ENCODE peak calls at places on chromosomes 2 and 18, in four cellular contexts. G is trophoblast cell, Q is fibroblast of lung, K is neuronal stem cell. S is an unnamed sample.

GRCh38 chr18:47689386-47689785 is 241.1 kb downstream of the SMAD2 start:
- DNase-seq in G (no peak), Q (no peak), K (no peak), S (no peak)

GRCh38 chr2:55761526-55761925 is 67.9 kb upstream of the PNPT1 start:
- DNase-seq in G (peak; percentile 20), Q (peak; percentile 55), K (no peak), S (no peak)

GRCh38 chr2:216245391-216245790 is 126.9 kb downstream of the MARCHF4 start:
- DNase-seq in G (no peak), Q (no peak), K (no peak), S (no peak)

GRCh38 chr18:26103579-26103978 is 13.2 kb upstream of the SS18 start:
- DNase-seq in G (peak; percentile 16), Q (no peak), K (no peak), S (peak; percentile 14)

GRCh38 chr2:38239452-38239851 is 137.6 kb downstream of the ATL2 start:
- DNase-seq in G (no peak), Q (peak; percentile 82), K (no peak), S (no peak)

GRCh38 chr2:159635006-159635746 is 18.8 kb upstream of the BAZ2B start:
- DNase-seq in G (peak; percentile 53), Q (peak; percentile 88), K (no peak), S (no peak)

GRCh38 chr18:6949800-6950586 is 167.6 kb downstream of the LAMA1 start:
- DNase-seq in G (no peak), Q (no peak), K (no peak), S (no peak)

GRCh38 chr2:184654945-184655344 is 56.6 kb downstream of the ZNF804A start:
- DNase-seq in G (no peak), Q (peak; percentile 59), K (no peak), S (no peak)

GRCh38 chr18:23228102-23229051 is 93.1 kb downstream of the CABLES1 start:
- DNase-seq in G (no peak), Q (peak; percentile 77), K (no peak), S (peak; percentile 95)

GRCh38 chr2:213232649-213233437 is 51.4 kb upstream of the SPAG16 start:
- DNase-seq in G (no peak), Q (peak; percentile 47), K (peak; percentile 48), S (peak; percentile 42)

GRCh38 chr2:120879401-120880295 is 144.0 kb downstream of the GLI2 start:
- DNase-seq in G (peak; percentile 41), Q (peak; percentile 55), K (no peak), S (no peak)

GRCh38 chr2:220531216-220531615 is 903.8 kb downstream of the SLC4A3 start:
- DNase-seq in G (peak; percentile 56), Q (no peak), K (no peak), S (no peak)

GRCh38 chr2:3731829-3732228 is 28.5 kb downstream of the DCDC2C start:
- DNase-seq in G (no peak), Q (no peak), K (no peak), S (no peak)

GRCh38 chr18:23970161-23971153 is 44.1 kb upstream of the TTC39C start:
- DNase-seq in G (peak; percentile 91), Q (no peak), K (no peak), S (no peak)

DNA sequence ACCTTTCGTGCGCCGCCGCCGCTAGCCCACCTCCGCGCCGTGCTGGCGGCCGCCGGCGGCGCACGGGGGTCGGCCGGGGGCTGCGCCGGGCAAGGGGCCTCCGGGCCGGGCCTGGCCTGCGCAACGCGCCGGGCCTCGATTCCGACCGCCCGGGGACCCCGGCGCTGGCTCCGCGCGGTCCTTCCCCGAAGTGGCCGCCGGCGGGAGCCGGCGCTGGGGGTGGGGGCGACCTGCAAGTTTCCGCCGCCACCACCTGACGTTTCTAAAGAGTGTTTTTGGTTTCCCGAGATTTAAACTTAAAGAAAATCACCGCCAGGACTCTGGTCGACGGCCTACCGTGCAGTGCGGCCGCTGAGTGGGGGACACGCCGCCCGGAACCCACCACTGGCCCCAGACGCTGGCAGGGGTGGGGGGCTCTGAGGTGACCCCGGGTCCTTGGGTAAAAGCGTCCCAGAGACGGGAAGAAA is 3.8 kb upstream of the GATA6 start:
- DNase-seq in G (no peak), Q (no peak), K (no peak), S (no peak)
- H3K27ac ChIP-seq in G (no peak overlapping the region), Q (no peak overlapping the region), K (no peak overlapping the region), S (no peak overlapping the region)

GRCh38 chr18:57141208-57142129 is 5.4 kb upstream of the BOD1L2 start:
- DNase-seq in G (no peak), Q (no peak), K (no peak), S (no peak)
- H3K4me2 ChIP-seq in G (no peak overlapping the region), Q (no peak overlapping the region), K (no peak overlapping the region), S (no peak overlapping the region)

GRCh38 chr2:12948231-12948962 is 231.7 kb downstream of the TRIB2 start:
- DNase-seq in G (no peak), Q (peak; percentile 67), K (no peak), S (no peak)
- H2AFZ ChIP-seq in G (no peak overlapping the region), Q (no peak overlapping the region), K (peak overlapping the region; percentile 46), S (no peak overlapping the region)

DNA sequence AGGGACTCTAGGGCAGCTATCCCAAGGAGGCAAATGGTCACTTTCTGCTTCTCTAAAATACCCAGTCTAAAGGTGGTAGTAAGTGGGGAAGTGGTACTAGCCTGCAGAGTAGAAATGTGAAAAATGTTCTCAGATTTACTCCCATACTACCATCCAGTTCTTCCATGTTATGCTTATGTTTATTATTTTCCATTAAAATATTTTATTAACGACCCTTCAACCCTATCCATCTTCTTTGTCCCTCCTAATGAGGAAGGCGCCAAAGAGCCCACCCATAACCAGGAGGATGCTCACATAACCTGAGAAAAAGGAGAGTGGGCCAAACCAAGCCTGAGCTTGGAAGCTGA is 153.5 kb downstream of the ANTXR1 start:
- DNase-seq in G (no peak), Q (no peak), K (no peak), S (no peak)
- H3K27ac ChIP-seq in G (no peak overlapping the region), Q (no peak overlapping the region), K (no peak overlapping the region), S (no peak overlapping the region)

GRCh38 chr2:177256026-177256425 is 8.5 kb downstream of the NFE2L2 start:
- DNase-seq in G (no peak), Q (no peak), K (no peak), S (no peak)
- H3K4me2 ChIP-seq in G (no peak overlapping the region), Q (no peak overlapping the region), K (no peak overlapping the region), S (no peak overlapping the region)

DNA sequence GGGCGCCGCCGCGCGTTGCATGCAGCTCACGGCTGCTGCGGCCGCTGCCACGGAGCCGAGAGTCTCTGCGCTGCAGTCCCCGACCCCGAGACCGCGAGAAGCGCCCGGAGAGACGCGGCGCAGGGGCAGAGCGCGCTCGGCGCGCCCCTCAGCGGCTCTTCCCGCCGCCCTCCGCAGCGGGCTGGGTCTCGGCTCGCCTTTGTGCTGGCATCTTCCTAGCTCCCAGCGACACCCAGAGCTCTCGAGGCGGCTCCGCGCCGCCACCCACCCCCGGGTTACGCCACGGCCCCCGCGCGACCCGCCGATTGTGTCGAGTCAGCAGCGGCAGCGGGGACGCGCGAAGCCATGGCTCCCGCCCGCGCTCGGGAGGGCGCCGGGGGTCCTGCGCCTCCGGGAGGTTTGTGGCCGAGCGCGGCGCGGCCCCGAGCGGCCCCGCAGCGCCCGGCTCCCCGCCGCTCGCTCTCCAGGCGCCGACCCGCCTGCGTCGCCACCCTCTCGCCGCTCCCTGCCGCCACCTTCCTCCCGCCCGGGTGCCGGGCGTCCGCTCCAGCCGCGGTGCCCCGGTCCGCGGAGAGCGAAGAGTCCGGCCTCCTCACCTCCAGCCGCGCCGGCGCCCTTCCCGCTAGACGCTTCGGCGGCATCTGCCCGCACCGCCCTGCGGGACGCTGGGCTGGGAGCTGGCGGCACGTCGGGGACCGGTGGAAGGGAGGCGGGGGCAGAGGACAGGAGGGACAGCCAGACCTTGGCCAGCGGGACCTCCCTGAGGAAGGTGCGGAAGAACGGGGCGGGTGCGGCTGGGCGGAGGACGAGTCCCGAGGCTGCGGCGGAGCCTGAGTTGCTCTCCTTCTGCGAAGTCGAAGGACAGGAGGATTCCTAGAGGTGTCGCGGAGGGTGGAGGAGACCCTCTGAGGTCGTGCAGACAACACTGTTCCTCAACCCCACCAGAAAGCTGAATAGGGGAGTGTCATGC is 46.3 kb upstream of the CCDC150 start:
- DNase-seq in G (peak; percentile 58), Q (peak; percentile 74), K (peak; percentile 62), S (peak; percentile 66)
- H2AFZ ChIP-seq in G (peak within 1 kb of the TSS; percentile 91), Q (peak within 1 kb of the TSS; percentile 91), K (peak within 1 kb of the TSS; percentile 99), S (peak within 1 kb of the TSS; percentile 70)

S was measured in MM.1S.